ENCODE peak calls at places on chromosome 22, in ten cellular contexts. E is KG1, Q is T-helper 9 cell, P is nucleus accumbens, D is T follicular helper cell, K is Caki2, V is memory B cell, G is nephron progenitor cell, F is pancreas, Y is hippocampal formation. C is an unnamed sample.

GRCh38 chr22:23180893-23181762 is 819 bp downstream of the BCR start:
- DNase-seq in E (no peak), Q (peak; percentile 11), P (no peak), D (no peak), K (peak; percentile 40), V (no peak), G (peak; percentile 41), F (peak; percentile 49), Y (no peak), C (no peak)

GRCh38 chr22:50600967-50601668 is 525 bp downstream of the MAPK8IP2 start:
- DNase-seq in E (no peak), Q (no peak), P (no peak), D (no peak), K (no peak), V (no peak), G (peak; percentile 42), F (no peak), Y (no peak), C (peak; percentile 90)

GRCh38 chr22:24407278-24407665 is 20.1 kb upstream of the ADORA2A start:
- DNase-seq in E (no peak), Q (no peak), P (no peak), D (no peak), K (no peak), V (no peak), G (no peak), F (peak; percentile 6), Y (no peak), C (no peak)

GRCh38 chr22:29871684-29872083 is 11.3 kb upstream of the MTMR3 start:
- DNase-seq in E (no peak), Q (no peak), P (no peak), D (no peak), K (no peak), V (no peak), G (peak; percentile 83), F (no peak), Y (peak; percentile 9), C (no peak)

GRCh38 chr22:28155808-28156207 is 236.8 kb upstream of the PITPNB start:
- DNase-seq in E (no peak), Q (no peak), P (no peak), D (no peak), K (no peak), V (no peak), G (no peak), F (no peak), Y (no peak), C (no peak)

GRCh38 chr22:32558681-32559355 is 84.2 kb downstream of the FBXO7 start:
- DNase-seq in E (no peak), Q (no peak), P (no peak), D (no peak), K (peak; percentile 93), V (no peak), G (no peak), F (peak; percentile 33), Y (no peak), C (no peak)

GRCh38 chr22:38696606-38697005 is 4.1 kb downstream of the JOSD1 start:
- DNase-seq in E (no peak), Q (no peak), P (no peak), D (no peak), K (peak; percentile 70), V (no peak), G (no peak), F (no peak), Y (no peak), C (peak; percentile 26)

GRCh38 chr22:40237788-40238424 is 60.2 kb downstream of the TNRC6B start:
- DNase-seq in E (no peak), Q (no peak), P (no peak), D (no peak), K (no peak), V (no peak), G (no peak), F (no peak), Y (no peak), C (no peak)

GRCh38 chr22:43078522-43078921 is 10.7 kb downstream of the TTLL1 start:
- DNase-seq in E (no peak), Q (no peak), P (no peak), D (no peak), K (peak; percentile 26), V (no peak), G (peak; percentile 27), F (no peak), Y (no peak), C (no peak)

GRCh38 chr22:38733329-38734202 is 22.2 kb downstream of the SUN2 start:
- DNase-seq in E (no peak), Q (peak; percentile 35), P (peak; percentile 62), D (peak; percentile 28), K (no peak), V (no peak), G (peak; percentile 69), F (peak; percentile 75), Y (peak; percentile 93), C (no peak)

GRCh38 chr22:26709617-26710390 is 52.4 kb downstream of the MIAT start:
- DNase-seq in E (no peak), Q (no peak), P (no peak), D (no peak), K (no peak), V (no peak), G (no peak), F (no peak), Y (no peak), C (peak; percentile 62)

GRCh38 chr22:46777609-46777970 is 15.1 kb downstream of the TBC1D22A start:
- DNase-seq in E (no peak), Q (no peak), P (no peak), D (no peak), K (no peak), V (peak; percentile 62), G (no peak), F (no peak), Y (peak; percentile 3), C (no peak)

GRCh38 chr22:30193031-30193794 is 53.3 kb downstream of the LIF start:
- DNase-seq in E (no peak), Q (no peak), P (no peak), D (no peak), K (no peak), V (no peak), G (no peak), F (no peak), Y (no peak), C (no peak)

GRCh38 chr22:50057292-50057867 is 718 bp downstream of the TTLL8 start:
- DNase-seq in E (no peak), Q (no peak), P (no peak), D (no peak), K (no peak), V (no peak), G (no peak), F (no peak), Y (no peak), C (no peak)